ENCODE peak calls at places on chromosomes 13 and 19, in nine cellular contexts. C, I, X, E, A, Y, O, R and T are unnamed samples.
A peak's percentile ranks its signal among the peaks of the same experiment; 100 is the strongest.

GRCh38 chr19:10662384-10663251 is 8.5 kb downstream of the ILF3 start:
- DNase-seq in O (no peak), R (no peak), Y (no peak), I (no peak), E (peak; percentile 21), C (no peak), A (no peak), X (no peak), T (no peak)

GRCh38 chr13:26867451-26868067 is 107.0 kb upstream of the GPR12 start:
- DNase-seq in E (no peak), Y (no peak), X (peak; percentile 49), A (no peak), O (peak; percentile 30), C (no peak), R (no peak), I (peak; percentile 38), T (peak; percentile 33)

GRCh38 chr19:15379083-15379995 is at the start of gene AKAP8:
- DNase-seq in C (peak; percentile 96), Y (peak; percentile 98), A (peak; percentile 99), E (peak; percentile 99), I (peak; percentile 99), R (peak; percentile 99), O (peak; percentile 99), X (peak; percentile 99), T (peak; percentile 100)

GRCh38 chr13:38366954-38367645 is 17.4 kb downstream of the UFM1 start:
- DNase-seq in I (no peak), E (no peak), C (no peak), Y (no peak), A (no peak), X (no peak), O (no peak), R (no peak), T (no peak)

GRCh38 chr13:75372517-75372916 is 109.5 kb downstream of the TBC1D4 start:
- DNase-seq in X (no peak), Y (no peak), E (no peak), C (no peak), A (no peak), O (no peak), R (no peak), I (no peak), T (peak; percentile 69)

GRCh38 chr19:43675269-43675879 is 5.4 kb upstream of the PLAUR start:
- DNase-seq in I (no peak), E (no peak), Y (peak; percentile 56), X (no peak), O (peak; percentile 53), C (peak; percentile 92), R (peak; percentile 83), A (no peak), T (no peak)

GRCh38 chr13:73480784-73481183 is 422.0 kb downstream of the KLF5 start:
- DNase-seq in E (no peak), R (no peak), X (no peak), I (no peak), Y (no peak), O (no peak), C (no peak), A (no peak), T (no peak)

GRCh38 chr19:57708641-57709354 is at the start of gene ZNF154:
- DNase-seq in A (peak; percentile 76), I (peak; percentile 62), E (peak; percentile 45), Y (no peak), C (no peak), O (peak; percentile 39), X (peak; percentile 41), R (no peak), T (peak; percentile 50)

GRCh38 chr19:16626796-16627193 is 1.2 kb downstream of the MED26 start:
- DNase-seq in I (no peak), A (no peak), Y (no peak), X (no peak), E (no peak), C (no peak), R (no peak), O (no peak), T (peak; percentile 49)

GRCh38 chr13:19586904-19587634 is 25.7 kb upstream of the TPTE2 start:
- DNase-seq in X (peak; percentile 66), I (peak; percentile 43), Y (no peak), A (no peak), O (peak; percentile 14), C (no peak), R (no peak), E (peak; percentile 32), T (peak; percentile 66)

GRCh38 chr13:19591864-19592263 is 30.5 kb upstream of the TPTE2 start:
- DNase-seq in X (no peak), R (no peak), Y (no peak), O (no peak), E (no peak), I (no peak), C (no peak), A (no peak), T (no peak)

GRCh38 chr13:19587635-19588300 is 26.4 kb upstream of the TPTE2 start:
- DNase-seq in A (no peak), E (no peak), Y (no peak), R (no peak), C (peak; percentile 27), X (peak; percentile 62), I (no peak), O (peak; percentile 26), T (peak; percentile 64)

GRCh38 chr13:19590423-19590822 is 29.1 kb upstream of the TPTE2 start:
- DNase-seq in C (no peak), R (no peak), E (no peak), O (no peak), I (no peak), Y (no peak), A (no peak), X (no peak), T (no peak)

DNA sequence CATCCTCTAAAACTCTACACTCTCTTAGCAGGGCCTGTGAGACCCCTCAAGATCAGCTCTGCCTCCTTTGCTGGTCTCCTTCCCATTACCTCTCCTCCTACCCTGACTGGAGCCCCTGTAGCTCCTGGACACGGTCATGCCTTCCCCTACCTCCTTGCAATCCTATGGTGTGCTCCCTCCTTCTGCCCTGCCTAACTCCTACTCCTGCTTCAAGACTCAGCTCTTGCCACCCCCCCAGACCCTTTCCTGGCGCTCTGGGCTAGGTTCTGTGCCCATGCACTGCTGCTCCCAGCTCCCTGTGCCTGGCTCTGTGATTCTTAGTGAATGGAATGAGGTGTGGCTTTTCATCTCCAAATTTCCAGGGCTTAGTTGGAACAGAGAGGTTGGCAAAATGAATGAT is 28.0 kb upstream of the TPTE2 start:
- DNase-seq in O (no peak), E (no peak), A (no peak), C (no peak), X (no peak), Y (no peak), I (no peak), R (no peak), T (no peak)
- TF ChIP-seq POLR2A in O (no peak), E (no peak), A (no peak), C (no peak), X (no peak), Y (no peak), I (no peak), R (no peak), T (no peak)

DNA sequence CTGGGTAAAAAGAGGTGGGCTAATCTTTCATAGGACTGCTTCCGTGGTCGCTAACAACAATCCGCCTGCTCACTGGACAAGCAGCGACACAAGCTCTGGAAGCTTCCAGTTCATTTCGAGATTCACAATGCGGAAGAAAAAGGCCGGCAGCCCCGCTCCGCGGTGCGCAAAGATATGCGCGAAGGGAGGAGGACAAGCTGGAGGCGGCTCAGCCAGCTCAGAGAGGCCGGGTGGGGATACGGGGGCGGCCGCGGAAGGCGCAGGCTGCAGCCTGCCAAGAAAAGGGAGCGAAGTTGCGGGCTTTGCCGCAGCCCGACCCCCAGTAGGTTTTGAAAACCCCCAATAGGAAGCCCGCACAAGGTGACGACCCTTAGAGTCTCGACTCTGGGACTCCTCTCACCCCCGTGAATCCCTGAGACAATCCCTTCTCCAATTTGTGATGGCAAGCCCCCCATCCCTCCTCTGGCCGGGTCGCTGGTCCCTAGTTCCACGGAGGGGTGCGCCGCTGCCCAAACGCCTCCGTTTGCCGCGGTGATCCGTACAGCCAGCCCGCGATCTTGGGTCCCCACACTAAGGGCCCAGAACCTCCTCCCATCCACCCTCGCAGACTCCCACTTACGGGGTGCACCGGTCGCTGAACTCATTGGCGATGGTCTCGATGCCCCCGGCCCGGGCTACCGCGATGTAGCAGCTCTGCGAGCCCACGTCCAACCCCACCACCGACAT is 684 bp downstream of the HSPH1 start:
- DNase-seq in I (peak; percentile 74), X (peak; percentile 87), E (peak; percentile 69), R (peak; percentile 71), O (peak; percentile 68), A (peak; percentile 72), Y (peak; percentile 56), C (no peak), T (peak; percentile 76)
- TF ChIP-seq POLR2A in I (peak; percentile 58), X (peak; percentile 41), E (no peak), R (no peak), O (peak; percentile 19), A (no peak), Y (no peak), C (peak; percentile 0), T (no peak)

DNA sequence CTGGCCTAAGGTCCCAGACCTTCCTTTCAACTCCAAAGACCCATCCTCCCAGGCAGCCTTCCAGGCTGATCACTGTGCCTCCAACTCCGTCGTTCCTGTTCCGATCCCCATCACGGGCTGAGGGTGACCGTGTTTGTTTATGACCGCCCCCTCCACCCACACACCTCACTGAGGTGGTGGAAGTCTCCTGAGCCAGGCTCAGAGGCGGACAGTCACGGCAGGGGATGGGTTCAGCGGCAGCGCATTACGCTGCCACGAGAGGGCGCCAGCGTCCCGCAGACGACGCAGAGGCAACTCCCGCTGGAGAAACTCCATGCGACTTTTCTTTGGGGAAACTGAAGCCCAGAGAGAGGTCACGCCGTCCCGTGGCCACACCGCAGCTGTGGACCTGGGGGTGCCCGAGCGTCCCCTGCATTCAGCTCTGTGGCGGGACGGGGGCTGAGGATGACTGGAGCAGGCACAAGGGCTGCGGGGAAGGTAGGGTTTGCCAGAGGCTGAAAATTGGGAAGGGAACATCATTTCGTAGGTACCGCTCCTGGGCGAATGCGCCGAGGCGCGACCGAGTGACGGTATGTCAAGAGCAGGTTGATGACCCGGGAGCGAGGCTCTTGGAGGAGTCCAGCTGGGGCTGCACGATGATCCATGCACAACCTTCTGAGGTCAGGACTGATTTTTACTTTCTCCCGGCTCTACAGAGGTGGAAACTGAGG is 920 bp upstream of the ARRDC2 start:
- DNase-seq in C (no peak), A (peak; percentile 91), X (peak; percentile 92), E (peak; percentile 80), O (peak; percentile 87), Y (peak; percentile 75), R (peak; percentile 90), I (peak; percentile 84), T (peak; percentile 77)
- TF ChIP-seq POLR2A in C (no peak), A (no peak), X (no peak), E (peak; percentile 53), O (no peak), Y (no peak), R (no peak), I (peak; percentile 62), T (no peak)

GRCh38 chr19:1131718-1132552 is 28.1 kb downstream of the GPX4 start:
- DNase-seq in E (peak; percentile 94), A (peak; percentile 91), O (peak; percentile 66), I (peak; percentile 92), C (no peak), Y (peak; percentile 81), R (peak; percentile 92), X (peak; percentile 79), T (peak; percentile 51)
- TF ChIP-seq POLR2A in E (peak; percentile 46), A (no peak), O (peak; percentile 30), I (peak; percentile 60), C (no peak), Y (no peak), R (peak; percentile 31), X (no peak), T (no peak)